ENCODE peak calls at places on chromosomes 7 and 10, in four cellular contexts. R is BE2C; J is effector memory CD4-positive, alpha-beta T cell; O is GM23248. G is an unnamed sample. For H3K27me3, the result is how much of the 10 kb centered on the place peaks cover.

GRCh38 chr7:91875851-91876250 is 4.7 kb downstream of the MTERF1 start:
- DNase-seq in O (peak), R (no peak), J (no peak), G (no peak)

GRCh38 chr7:5620459-5620881 is 161.0 kb downstream of the RNF216 start:
- DNase-seq in O (no peak), J (no peak), R (peak), G (no peak)

GRCh38 chr10:123741146-123741545 is 75.0 kb downstream of the GPR26 start:
- DNase-seq in R (no peak), J (no peak), O (no peak), G (no peak)

GRCh38 chr7:142771353-142771723 is 568 bp downstream of the PRSS2 start:
- DNase-seq in J (no peak), O (no peak), R (no peak), G (no peak)

GRCh38 chr10:71262027-71262426 is 49.7 kb downstream of the UNC5B start:
- DNase-seq in J (no peak), O (no peak), R (no peak), G (no peak)

GRCh38 chr10:86344281-86344680 is 22.3 kb downstream of the GRID1 start:
- DNase-seq in O (no peak), R (no peak), J (no peak), G (no peak)

GRCh38 chr10:110527731-110528171 is 30.0 kb downstream of the DUSP5 start:
- DNase-seq in R (no peak), J (no peak), O (peak), G (no peak)

GRCh38 chr10:69499726-69500689 is 48.7 kb downstream of the TSPAN15 start:
- DNase-seq in J (no peak), R (no peak), O (no peak), G (no peak)

GRCh38 chr10:78618050-78618449 is 450.7 kb upstream of the ZMIZ1 start:
- DNase-seq in R (no peak), O (no peak), J (no peak), G (no peak)

DNA sequence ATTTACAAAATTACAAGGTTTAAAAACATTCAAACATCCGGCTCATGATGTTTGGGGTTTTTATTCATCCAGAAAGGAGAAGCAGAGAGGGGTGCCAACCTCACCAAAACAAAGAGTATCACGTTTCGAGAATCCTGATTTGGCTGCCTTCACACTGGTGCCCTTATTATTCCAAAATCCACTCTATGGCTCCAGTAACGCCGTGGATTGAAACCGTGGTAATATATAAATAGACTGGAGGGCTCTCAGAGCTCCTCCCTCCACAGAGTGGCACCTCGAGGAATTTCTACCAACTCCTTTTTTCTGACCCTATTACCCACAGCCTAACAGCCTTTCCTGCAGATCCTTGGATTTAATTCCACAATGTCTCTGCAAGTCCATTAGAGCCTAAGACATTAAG is 353.6 kb downstream of the CRPPA start:
- DNase-seq in R (no peak), O (no peak), J (no peak), G (no peak)
- H3K4me3 ChIP-seq in R (no peak), O (no peak), J (no peak), G (no peak)

GRCh38 chr7:524800-525199 is 5.2 kb upstream of the PDGFA start:
- DNase-seq in R (no peak), J (no peak), O (no peak), G (no peak)

GRCh38 chr7:521221-522070 is 1.8 kb upstream of the PDGFA start:
- DNase-seq in O (peak), R (no peak), J (no peak), G (no peak)

GRCh38 chr7:523436-524336 is 4.0 kb upstream of the PDGFA start:
- DNase-seq in O (no peak), J (no peak), R (no peak), G (no peak)

GRCh38 chr7:522071-522937 is 2.7 kb upstream of the PDGFA start:
- DNase-seq in J (no peak), R (no peak), O (peak), G (no peak)

DNA sequence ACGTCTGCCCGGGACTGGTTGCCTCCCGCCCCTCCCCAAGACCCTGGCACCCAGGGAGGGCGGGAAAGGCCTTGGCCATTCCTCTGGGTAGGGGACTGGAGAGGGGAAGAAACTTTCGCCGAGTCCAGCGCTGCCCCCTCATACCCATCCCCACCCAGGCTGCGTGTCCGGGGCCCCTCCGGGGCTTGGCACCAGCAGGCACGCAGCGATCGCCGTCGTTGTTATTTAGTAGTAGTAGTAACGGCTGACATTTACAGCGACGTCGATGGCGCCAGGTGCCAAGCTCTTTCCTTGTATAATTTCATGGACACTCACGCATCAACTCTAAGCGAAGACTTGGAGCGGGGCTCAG is 3.3 kb upstream of the PDGFA start:
- DNase-seq in R (no peak), J (no peak), O (no peak), G (no peak)
- H3K27me3 ChIP-seq in R (half or more), J (under half), O (under half), G (half or more)

GRCh38 chr7:150384406-150385239 is 5.5 kb downstream of the ZNF775 start:
- DNase-seq in R (no peak), J (no peak), O (no peak), G (no peak)

GRCh38 chr7:150385240-150385830 is 6.2 kb downstream of the ZNF775 start:
- DNase-seq in O (no peak), R (no peak), J (no peak), G (peak)

GRCh38 chr7:150382123-150382843 is 3.2 kb downstream of the ZNF775 start:
- DNase-seq in R (no peak), O (no peak), J (no peak), G (no peak)

GRCh38 chr7:150382844-150383225 is 3.7 kb downstream of the ZNF775 start:
- DNase-seq in O (no peak), R (no peak), J (no peak), G (no peak)

DNA sequence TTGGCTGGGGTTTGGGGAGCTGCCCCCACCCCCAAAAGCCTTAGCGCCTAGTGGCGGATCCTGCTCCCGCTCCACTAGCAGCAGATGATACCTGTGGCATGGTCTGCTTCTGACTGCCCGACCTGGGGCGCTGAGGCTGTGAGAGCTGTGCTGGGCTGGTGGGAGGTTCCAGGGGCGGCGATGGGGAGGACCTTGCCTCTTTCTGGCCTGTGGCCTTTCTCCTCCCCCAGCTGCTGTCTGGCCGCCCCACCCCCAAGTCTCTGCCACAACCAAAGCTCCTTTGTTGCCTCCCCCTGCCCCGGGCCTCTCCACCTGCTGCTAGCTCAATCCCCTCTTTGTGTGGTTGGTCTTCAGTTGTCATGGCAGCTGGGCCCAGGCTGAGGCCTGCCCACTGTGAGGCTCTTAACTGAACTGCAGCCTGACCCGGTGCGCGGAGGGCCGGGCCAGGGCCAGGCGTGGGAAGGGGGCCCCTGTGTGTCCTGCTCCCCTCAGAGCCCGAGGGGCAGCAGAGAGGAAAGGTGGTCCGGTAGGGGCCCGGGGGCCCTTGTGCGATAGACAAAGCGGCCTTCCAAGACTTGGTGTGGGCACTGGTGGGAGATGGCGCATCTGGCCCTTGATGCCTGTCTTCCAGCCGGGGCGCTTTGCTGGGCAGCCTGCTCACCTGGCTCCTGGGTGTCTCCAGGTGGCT is 4.7 kb downstream of the ZNF775 start:
- DNase-seq in J (no peak), R (peak), O (no peak), G (peak)
- H3K4me3 ChIP-seq in J (no peak), R (no peak), O (no peak), G (peak)

GRCh38 chr10:51075802-51076201 is 1.5 kb downstream of the PRKG1 start:
- DNase-seq in O (no peak), J (no peak), R (no peak), G (no peak)
- H3K27me3 ChIP-seq in O (under half), J (under half), R (under half), G (under half)

DNA sequence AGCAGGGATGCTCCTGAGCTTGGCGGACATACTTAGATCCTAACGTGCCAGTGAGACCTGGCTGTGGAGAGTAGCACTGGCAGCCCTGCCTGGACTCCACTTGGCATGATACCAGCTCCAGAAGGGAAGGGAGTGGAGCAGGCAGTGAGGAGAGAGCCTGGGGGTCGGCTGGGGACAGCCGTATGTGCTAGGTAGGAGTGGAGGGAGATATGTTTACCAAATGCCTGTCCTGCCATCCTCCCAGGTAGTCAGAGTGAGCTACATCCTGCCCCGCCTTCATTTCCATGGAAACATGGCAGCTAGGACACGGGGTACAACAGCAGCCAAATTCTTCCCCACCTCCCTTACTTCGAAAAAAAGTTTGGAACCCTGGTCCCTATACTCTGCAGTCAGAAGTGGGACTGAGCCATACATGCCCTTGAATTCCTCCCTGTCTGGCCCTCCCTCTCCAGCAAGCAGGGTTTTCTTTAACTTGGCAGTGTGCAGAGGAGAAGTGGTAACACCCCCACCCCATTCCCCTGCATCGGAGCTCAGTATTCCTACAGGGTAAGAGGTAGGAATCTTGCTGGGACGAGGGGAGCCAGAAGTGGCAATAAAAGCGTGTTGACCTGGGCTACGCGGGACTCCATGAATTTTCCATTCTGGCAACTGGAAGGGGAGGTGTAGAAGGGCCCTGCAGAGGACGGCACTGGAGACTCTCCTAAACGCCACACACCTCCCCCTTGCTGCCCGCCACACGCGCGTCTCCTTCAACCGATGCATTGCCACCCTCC is 20.0 kb upstream of the SMO start:
- DNase-seq in R (no peak), O (no peak), J (no peak), G (no peak)
- H3K4me3 ChIP-seq in R (no peak), O (peak), J (peak), G (no peak)

GRCh38 chr7:155483868-155484325 is 26.0 kb downstream of the EN2 start:
- DNase-seq in J (no peak), O (no peak), R (no peak), G (no peak)
- H3K27me3 ChIP-seq in J (under half), O (under half), R (half or more), G (under half)

GRCh38 chr10:93758510-93758885 is 762 bp downstream of the LGI1 start:
- DNase-seq in R (no peak), O (no peak), J (no peak), G (no peak)

GRCh38 chr10:93760490-93760889 is 2.8 kb downstream of the LGI1 start:
- DNase-seq in O (no peak), J (no peak), R (no peak), G (no peak)

GRCh38 chr10:93766918-93767317 is 9.2 kb downstream of the LGI1 start:
- DNase-seq in O (no peak), R (no peak), J (no peak), G (no peak)

GRCh38 chr10:93758911-93759410 is 1.2 kb downstream of the LGI1 start:
- DNase-seq in J (no peak), O (peak), R (no peak), G (no peak)

GRCh38 chr10:93762979-93763391 is 5.2 kb downstream of the LGI1 start:
- DNase-seq in O (no peak), R (no peak), J (no peak), G (no peak)
- H3K4me3 ChIP-seq in O (no peak), R (no peak), J (no peak), G (no peak)

GRCh38 chr7:137844690-137845425 is 1.9 kb downstream of the DGKI start:
- DNase-seq in J (no peak), R (no peak), O (no peak), G (no peak)
- H3K27me3 ChIP-seq in J (under half), R (under half), O (under half), G (under half)

GRCh38 chr7:106065560-106066500 is 46.3 kb downstream of the SYPL1 start:
- DNase-seq in O (peak), R (no peak), J (no peak), G (no peak)
- H3K4me3 ChIP-seq in O (peak), R (peak), J (no peak), G (no peak)